ENCODE peak calls at places on chromosomes 2 and 18, in nine cellular contexts. One of them, this sample, is unnamed.

GRCh38 chr2:64678771-64679615 is 25.3 kb upstream of the SERTAD2 start:
- ATAC-seq in activated T-cell treated with anti-CD3 and anti-CD28 coated beads, Interleukin-2, amount 50 U/mL, for 72 hours: no peak
- ATAC-seq in activated naive CD4-positive, alpha-beta T cell treated with anti-CD3 and anti-CD28 coated beads, Interleukin-2, amount 50 U/mL, for 72 hours: no peak
- ATAC-seq in lung: no peak
- ATAC-seq in natural killer cell: no peak
- ATAC-seq in right cardiac atrium: no peak
- ATAC-seq in Right ventricle myocardium superior: no peak
- ATAC-seq in heart left ventricle: no peak
- ATAC-seq in left ventricle myocardium superior: no peak
- ATAC-seq in this sample: no peak

GRCh38 chr18:11987527-11987926 is 6.2 kb downstream of the IMPA2 start:
- ATAC-seq in right cardiac atrium: peak; percentile 67
- ATAC-seq in activated naive CD4-positive, alpha-beta T cell treated with anti-CD3 and anti-CD28 coated beads, Interleukin-2, amount 50 U/mL, for 72 hours: no peak
- ATAC-seq in lung: peak; percentile 58
- ATAC-seq in left ventricle myocardium superior: peak; percentile 88
- ATAC-seq in natural killer cell: no peak
- ATAC-seq in activated T-cell treated with anti-CD3 and anti-CD28 coated beads, Interleukin-2, amount 50 U/mL, for 72 hours: no peak
- ATAC-seq in Right ventricle myocardium superior: peak; percentile 86
- ATAC-seq in heart left ventricle: peak; percentile 86
- ATAC-seq in this sample: peak; percentile 75

GRCh38 chr18:33600846-33601245 is 22.8 kb downstream of the ASXL3 start:
- ATAC-seq in natural killer cell: no peak
- ATAC-seq in heart left ventricle: no peak
- ATAC-seq in left ventricle myocardium superior: no peak
- ATAC-seq in lung: no peak
- ATAC-seq in right cardiac atrium: no peak
- ATAC-seq in Right ventricle myocardium superior: no peak
- ATAC-seq in activated naive CD4-positive, alpha-beta T cell treated with anti-CD3 and anti-CD28 coated beads, Interleukin-2, amount 50 U/mL, for 72 hours: no peak
- ATAC-seq in activated T-cell treated with anti-CD3 and anti-CD28 coated beads, Interleukin-2, amount 50 U/mL, for 72 hours: no peak
- ATAC-seq in this sample: no peak

GRCh38 chr2:197893403-197894177 is 89.2 kb downstream of the PLCL1 start:
- ATAC-seq in heart left ventricle: peak; percentile 90
- ATAC-seq in left ventricle myocardium superior: peak; percentile 96
- ATAC-seq in Right ventricle myocardium superior: peak; percentile 90
- ATAC-seq in activated naive CD4-positive, alpha-beta T cell treated with anti-CD3 and anti-CD28 coated beads, Interleukin-2, amount 50 U/mL, for 72 hours: no peak
- ATAC-seq in activated T-cell treated with anti-CD3 and anti-CD28 coated beads, Interleukin-2, amount 50 U/mL, for 72 hours: no peak
- ATAC-seq in lung: no peak
- ATAC-seq in right cardiac atrium: peak; percentile 91
- ATAC-seq in natural killer cell: no peak
- ATAC-seq in this sample: no peak

GRCh38 chr2:239790721-239791120 is 234.4 kb downstream of the NDUFA10 start:
- ATAC-seq in right cardiac atrium: no peak
- ATAC-seq in heart left ventricle: no peak
- ATAC-seq in activated T-cell treated with anti-CD3 and anti-CD28 coated beads, Interleukin-2, amount 50 U/mL, for 72 hours: no peak
- ATAC-seq in Right ventricle myocardium superior: no peak
- ATAC-seq in activated naive CD4-positive, alpha-beta T cell treated with anti-CD3 and anti-CD28 coated beads, Interleukin-2, amount 50 U/mL, for 72 hours: no peak
- ATAC-seq in lung: no peak
- ATAC-seq in left ventricle myocardium superior: no peak
- ATAC-seq in natural killer cell: no peak
- ATAC-seq in this sample: no peak

GRCh38 chr2:27078267-27079194 is at the start of gene EMILIN1:
- ATAC-seq in left ventricle myocardium superior: peak; percentile 75
- ATAC-seq in right cardiac atrium: peak; percentile 81
- ATAC-seq in activated naive CD4-positive, alpha-beta T cell treated with anti-CD3 and anti-CD28 coated beads, Interleukin-2, amount 50 U/mL, for 72 hours: no peak
- ATAC-seq in heart left ventricle: peak; percentile 70
- ATAC-seq in natural killer cell: no peak
- ATAC-seq in lung: no peak
- ATAC-seq in Right ventricle myocardium superior: peak; percentile 74
- ATAC-seq in activated T-cell treated with anti-CD3 and anti-CD28 coated beads, Interleukin-2, amount 50 U/mL, for 72 hours: no peak
- ATAC-seq in this sample: peak; percentile 87

GRCh38 chr2:224379986-224380385 is 21.9 kb downstream of the FAM124B start:
- ATAC-seq in lung: no peak
- ATAC-seq in left ventricle myocardium superior: peak; percentile 55
- ATAC-seq in heart left ventricle: peak; percentile 28
- ATAC-seq in right cardiac atrium: peak; percentile 60
- ATAC-seq in activated naive CD4-positive, alpha-beta T cell treated with anti-CD3 and anti-CD28 coated beads, Interleukin-2, amount 50 U/mL, for 72 hours: no peak
- ATAC-seq in natural killer cell: no peak
- ATAC-seq in Right ventricle myocardium superior: peak; percentile 46
- ATAC-seq in activated T-cell treated with anti-CD3 and anti-CD28 coated beads, Interleukin-2, amount 50 U/mL, for 72 hours: no peak
- ATAC-seq in this sample: peak; percentile 28

GRCh38 chr18:63520053-63520452 is 22.1 kb upstream of the SERPINB12 start:
- ATAC-seq in natural killer cell: no peak
- ATAC-seq in Right ventricle myocardium superior: no peak
- ATAC-seq in right cardiac atrium: no peak
- ATAC-seq in left ventricle myocardium superior: no peak
- ATAC-seq in lung: no peak
- ATAC-seq in heart left ventricle: no peak
- ATAC-seq in activated T-cell treated with anti-CD3 and anti-CD28 coated beads, Interleukin-2, amount 50 U/mL, for 72 hours: no peak
- ATAC-seq in activated naive CD4-positive, alpha-beta T cell treated with anti-CD3 and anti-CD28 coated beads, Interleukin-2, amount 50 U/mL, for 72 hours: no peak
- ATAC-seq in this sample: no peak

GRCh38 chr18:34773378-34773777 is 63.3 kb downstream of the DTNA start:
- ATAC-seq in activated naive CD4-positive, alpha-beta T cell treated with anti-CD3 and anti-CD28 coated beads, Interleukin-2, amount 50 U/mL, for 72 hours: no peak
- ATAC-seq in natural killer cell: no peak
- ATAC-seq in left ventricle myocardium superior: no peak
- ATAC-seq in Right ventricle myocardium superior: no peak
- ATAC-seq in activated T-cell treated with anti-CD3 and anti-CD28 coated beads, Interleukin-2, amount 50 U/mL, for 72 hours: no peak
- ATAC-seq in heart left ventricle: no peak
- ATAC-seq in right cardiac atrium: no peak
- ATAC-seq in lung: no peak
- ATAC-seq in this sample: no peak

GRCh38 chr2:30978044-30978443 is 160.2 kb downstream of the GALNT14 start:
- ATAC-seq in right cardiac atrium: no peak
- ATAC-seq in lung: no peak
- ATAC-seq in heart left ventricle: no peak
- ATAC-seq in Right ventricle myocardium superior: no peak
- ATAC-seq in activated T-cell treated with anti-CD3 and anti-CD28 coated beads, Interleukin-2, amount 50 U/mL, for 72 hours: peak; percentile 39
- ATAC-seq in activated naive CD4-positive, alpha-beta T cell treated with anti-CD3 and anti-CD28 coated beads, Interleukin-2, amount 50 U/mL, for 72 hours: peak; percentile 83
- ATAC-seq in natural killer cell: no peak
- ATAC-seq in left ventricle myocardium superior: no peak
- ATAC-seq in this sample: no peak

GRCh38 chr2:138707424-138708074 is 72.6 kb downstream of the NXPH2 start:
- ATAC-seq in activated naive CD4-positive, alpha-beta T cell treated with anti-CD3 and anti-CD28 coated beads, Interleukin-2, amount 50 U/mL, for 72 hours: no peak
- ATAC-seq in right cardiac atrium: peak; percentile 73
- ATAC-seq in heart left ventricle: peak; percentile 91
- ATAC-seq in activated T-cell treated with anti-CD3 and anti-CD28 coated beads, Interleukin-2, amount 50 U/mL, for 72 hours: no peak
- ATAC-seq in left ventricle myocardium superior: peak; percentile 82
- ATAC-seq in Right ventricle myocardium superior: peak; percentile 78
- ATAC-seq in natural killer cell: no peak
- ATAC-seq in lung: peak; percentile 67
- ATAC-seq in this sample: no peak

GRCh38 chr2:160105366-160105765 is 43.0 kb upstream of the PLA2R1 start:
- ATAC-seq in activated T-cell treated with anti-CD3 and anti-CD28 coated beads, Interleukin-2, amount 50 U/mL, for 72 hours: no peak
- ATAC-seq in natural killer cell: no peak
- ATAC-seq in lung: no peak
- ATAC-seq in activated naive CD4-positive, alpha-beta T cell treated with anti-CD3 and anti-CD28 coated beads, Interleukin-2, amount 50 U/mL, for 72 hours: no peak
- ATAC-seq in Right ventricle myocardium superior: no peak
- ATAC-seq in left ventricle myocardium superior: no peak
- ATAC-seq in right cardiac atrium: no peak
- ATAC-seq in heart left ventricle: no peak
- ATAC-seq in this sample: no peak

GRCh38 chr2:74205586-74205985 is 7.2 kb downstream of the MTHFD2 start:
- ATAC-seq in heart left ventricle: no peak
- ATAC-seq in Right ventricle myocardium superior: no peak
- ATAC-seq in left ventricle myocardium superior: no peak
- ATAC-seq in lung: no peak
- ATAC-seq in activated naive CD4-positive, alpha-beta T cell treated with anti-CD3 and anti-CD28 coated beads, Interleukin-2, amount 50 U/mL, for 72 hours: peak; percentile 60
- ATAC-seq in natural killer cell: peak; percentile 64
- ATAC-seq in right cardiac atrium: peak; percentile 54
- ATAC-seq in activated T-cell treated with anti-CD3 and anti-CD28 coated beads, Interleukin-2, amount 50 U/mL, for 72 hours: peak; percentile 58
- ATAC-seq in this sample: no peak

GRCh38 chr2:47008381-47009280 is 93.0 kb upstream of the MCFD2 start:
- ATAC-seq in left ventricle myocardium superior: peak; percentile 81
- ATAC-seq in natural killer cell: no peak
- ATAC-seq in right cardiac atrium: peak; percentile 76
- ATAC-seq in Right ventricle myocardium superior: peak; percentile 87
- ATAC-seq in lung: no peak
- ATAC-seq in activated naive CD4-positive, alpha-beta T cell treated with anti-CD3 and anti-CD28 coated beads, Interleukin-2, amount 50 U/mL, for 72 hours: no peak
- ATAC-seq in activated T-cell treated with anti-CD3 and anti-CD28 coated beads, Interleukin-2, amount 50 U/mL, for 72 hours: no peak
- ATAC-seq in heart left ventricle: peak; percentile 79
- ATAC-seq in this sample: peak; percentile 77

GRCh38 chr2:7860693-7861092 is 821.2 kb upstream of the ID2 start:
- ATAC-seq in natural killer cell: no peak
- ATAC-seq in Right ventricle myocardium superior: no peak
- ATAC-seq in activated naive CD4-positive, alpha-beta T cell treated with anti-CD3 and anti-CD28 coated beads, Interleukin-2, amount 50 U/mL, for 72 hours: no peak
- ATAC-seq in lung: no peak
- ATAC-seq in left ventricle myocardium superior: no peak
- ATAC-seq in activated T-cell treated with anti-CD3 and anti-CD28 coated beads, Interleukin-2, amount 50 U/mL, for 72 hours: no peak
- ATAC-seq in heart left ventricle: no peak
- ATAC-seq in right cardiac atrium: no peak
- ATAC-seq in this sample: no peak

GRCh38 chr2:55954306-55955035 is 30.9 kb upstream of the EFEMP1 start:
- ATAC-seq in activated T-cell treated with anti-CD3 and anti-CD28 coated beads, Interleukin-2, amount 50 U/mL, for 72 hours: no peak
- ATAC-seq in right cardiac atrium: peak; percentile 61
- ATAC-seq in heart left ventricle: peak; percentile 73
- ATAC-seq in left ventricle myocardium superior: peak; percentile 78
- ATAC-seq in natural killer cell: no peak
- ATAC-seq in activated naive CD4-positive, alpha-beta T cell treated with anti-CD3 and anti-CD28 coated beads, Interleukin-2, amount 50 U/mL, for 72 hours: no peak
- ATAC-seq in lung: peak; percentile 21
- ATAC-seq in Right ventricle myocardium superior: peak; percentile 73
- ATAC-seq in this sample: peak; percentile 69

GRCh38 chr2:181471227-181471626 is 14.0 kb downstream of the ITGA4 start:
- ATAC-seq in natural killer cell: peak; percentile 65
- ATAC-seq in right cardiac atrium: no peak
- ATAC-seq in lung: no peak
- ATAC-seq in Right ventricle myocardium superior: no peak
- ATAC-seq in heart left ventricle: no peak
- ATAC-seq in left ventricle myocardium superior: no peak
- ATAC-seq in activated naive CD4-positive, alpha-beta T cell treated with anti-CD3 and anti-CD28 coated beads, Interleukin-2, amount 50 U/mL, for 72 hours: no peak
- ATAC-seq in activated T-cell treated with anti-CD3 and anti-CD28 coated beads, Interleukin-2, amount 50 U/mL, for 72 hours: no peak
- ATAC-seq in this sample: no peak

GRCh38 chr18:58202406-58202730 is 158.3 kb downstream of the NEDD4L start:
- ATAC-seq in left ventricle myocardium superior: peak; percentile 11
- ATAC-seq in Right ventricle myocardium superior: no peak
- ATAC-seq in activated naive CD4-positive, alpha-beta T cell treated with anti-CD3 and anti-CD28 coated beads, Interleukin-2, amount 50 U/mL, for 72 hours: no peak
- ATAC-seq in natural killer cell: no peak
- ATAC-seq in activated T-cell treated with anti-CD3 and anti-CD28 coated beads, Interleukin-2, amount 50 U/mL, for 72 hours: no peak
- ATAC-seq in lung: no peak
- ATAC-seq in right cardiac atrium: peak; percentile 17
- ATAC-seq in heart left ventricle: peak; percentile 38
- ATAC-seq in this sample: peak; percentile 29

GRCh38 chr2:9812945-9813311 is 30.3 kb upstream of the TAF1B start:
- ATAC-seq in left ventricle myocardium superior: peak; percentile 12
- ATAC-seq in lung: no peak
- ATAC-seq in right cardiac atrium: no peak
- ATAC-seq in Right ventricle myocardium superior: no peak
- ATAC-seq in activated naive CD4-positive, alpha-beta T cell treated with anti-CD3 and anti-CD28 coated beads, Interleukin-2, amount 50 U/mL, for 72 hours: no peak
- ATAC-seq in natural killer cell: no peak
- ATAC-seq in activated T-cell treated with anti-CD3 and anti-CD28 coated beads, Interleukin-2, amount 50 U/mL, for 72 hours: no peak
- ATAC-seq in heart left ventricle: no peak
- ATAC-seq in this sample: no peak

GRCh38 chr2:192128655-192129054 is 66.1 kb downstream of the TMEFF2 start:
- ATAC-seq in right cardiac atrium: peak; percentile 41
- ATAC-seq in lung: peak; percentile 34
- ATAC-seq in activated naive CD4-positive, alpha-beta T cell treated with anti-CD3 and anti-CD28 coated beads, Interleukin-2, amount 50 U/mL, for 72 hours: no peak
- ATAC-seq in Right ventricle myocardium superior: no peak
- ATAC-seq in heart left ventricle: no peak
- ATAC-seq in natural killer cell: no peak
- ATAC-seq in activated T-cell treated with anti-CD3 and anti-CD28 coated beads, Interleukin-2, amount 50 U/mL, for 72 hours: no peak
- ATAC-seq in left ventricle myocardium superior: no peak
- ATAC-seq in this sample: peak; percentile 25

GRCh38 chr2:69754633-69755032 is 12.7 kb downstream of the ANXA4 start:
- ATAC-seq in left ventricle myocardium superior: peak; percentile 19
- ATAC-seq in right cardiac atrium: no peak
- ATAC-seq in heart left ventricle: no peak
- ATAC-seq in Right ventricle myocardium superior: no peak
- ATAC-seq in activated T-cell treated with anti-CD3 and anti-CD28 coated beads, Interleukin-2, amount 50 U/mL, for 72 hours: no peak
- ATAC-seq in activated naive CD4-positive, alpha-beta T cell treated with anti-CD3 and anti-CD28 coated beads, Interleukin-2, amount 50 U/mL, for 72 hours: no peak
- ATAC-seq in natural killer cell: no peak
- ATAC-seq in lung: no peak
- ATAC-seq in this sample: no peak